ENCODE peak calls at places on chromosomes 5 and 9, in eight cellular contexts. One of them, this sample, is unnamed.

GRCh38 chr9:109381011-109381729 is 60.3 kb upstream of the EPB41L4B start:
- DNase-seq in amniotic stem cell: no peak
- DNase-seq in cardiac muscle cell: no peak
- DNase-seq in SK-MEL-5: no peak
- DNase-seq in stimulated activated naive CD8-positive, alpha-beta T cell treated with anti-CD3 and anti-CD28 coated beads, Interleukin-15, Interleukin-2, amounts not matched to agents 100 U/mL and 50 U/mL, for 24 hours: no peak
- DNase-seq in body of pancreas: no peak
- DNase-seq in GM04504: no peak
- DNase-seq in cardiac fibroblast: peak
- DNase-seq in this sample: no peak

GRCh38 chr5:146731909-146732659 is 146.5 kb downstream of the PPP2R2B start:
- DNase-seq in body of pancreas: no peak
- DNase-seq in cardiac fibroblast: peak
- DNase-seq in GM04504: peak
- DNase-seq in cardiac muscle cell: no peak
- DNase-seq in amniotic stem cell: peak
- DNase-seq in stimulated activated naive CD8-positive, alpha-beta T cell treated with anti-CD3 and anti-CD28 coated beads, Interleukin-15, Interleukin-2, amounts not matched to agents 100 U/mL and 50 U/mL, for 24 hours: no peak
- DNase-seq in SK-MEL-5: no peak
- DNase-seq in this sample: no peak

GRCh38 chr9:72012642-72013041 is 47.8 kb downstream of the C9orf57 start:
- DNase-seq in SK-MEL-5: no peak
- DNase-seq in GM04504: no peak
- DNase-seq in amniotic stem cell: no peak
- DNase-seq in stimulated activated naive CD8-positive, alpha-beta T cell treated with anti-CD3 and anti-CD28 coated beads, Interleukin-15, Interleukin-2, amounts not matched to agents 100 U/mL and 50 U/mL, for 24 hours: no peak
- DNase-seq in body of pancreas: no peak
- DNase-seq in cardiac muscle cell: no peak
- DNase-seq in cardiac fibroblast: peak
- DNase-seq in this sample: no peak

GRCh38 chr5:121424976-121425375 is 426.7 kb upstream of the FTMT start:
- DNase-seq in amniotic stem cell: no peak
- DNase-seq in cardiac muscle cell: no peak
- DNase-seq in GM04504: no peak
- DNase-seq in cardiac fibroblast: no peak
- DNase-seq in SK-MEL-5: no peak
- DNase-seq in stimulated activated naive CD8-positive, alpha-beta T cell treated with anti-CD3 and anti-CD28 coated beads, Interleukin-15, Interleukin-2, amounts not matched to agents 100 U/mL and 50 U/mL, for 24 hours: no peak
- DNase-seq in body of pancreas: no peak
- DNase-seq in this sample: no peak

GRCh38 chr9:83027153-83027867 is 35.6 kb downstream of the RASEF start:
- DNase-seq in SK-MEL-5: peak
- DNase-seq in amniotic stem cell: peak
- DNase-seq in body of pancreas: no peak
- DNase-seq in stimulated activated naive CD8-positive, alpha-beta T cell treated with anti-CD3 and anti-CD28 coated beads, Interleukin-15, Interleukin-2, amounts not matched to agents 100 U/mL and 50 U/mL, for 24 hours: no peak
- DNase-seq in GM04504: peak
- DNase-seq in cardiac muscle cell: no peak
- DNase-seq in cardiac fibroblast: peak
- DNase-seq in this sample: no peak

GRCh38 chr5:90802695-90803317 is 244.2 kb downstream of the ADGRV1 start:
- DNase-seq in stimulated activated naive CD8-positive, alpha-beta T cell treated with anti-CD3 and anti-CD28 coated beads, Interleukin-15, Interleukin-2, amounts not matched to agents 100 U/mL and 50 U/mL, for 24 hours: no peak
- DNase-seq in GM04504: peak
- DNase-seq in amniotic stem cell: no peak
- DNase-seq in cardiac fibroblast: peak
- DNase-seq in SK-MEL-5: peak
- DNase-seq in body of pancreas: peak
- DNase-seq in cardiac muscle cell: peak
- DNase-seq in this sample: no peak

GRCh38 chr9:34508951-34509350 is 13.8 kb downstream of the ENHO start:
- DNase-seq in GM04504: no peak
- DNase-seq in cardiac fibroblast: no peak
- DNase-seq in body of pancreas: no peak
- DNase-seq in stimulated activated naive CD8-positive, alpha-beta T cell treated with anti-CD3 and anti-CD28 coated beads, Interleukin-15, Interleukin-2, amounts not matched to agents 100 U/mL and 50 U/mL, for 24 hours: no peak
- DNase-seq in cardiac muscle cell: no peak
- DNase-seq in amniotic stem cell: no peak
- DNase-seq in SK-MEL-5: no peak
- DNase-seq in this sample: no peak

GRCh38 chr9:83355729-83356128 is 182.5 kb downstream of the FRMD3 start:
- DNase-seq in SK-MEL-5: no peak
- DNase-seq in GM04504: no peak
- DNase-seq in cardiac muscle cell: no peak
- DNase-seq in amniotic stem cell: no peak
- DNase-seq in cardiac fibroblast: no peak
- DNase-seq in body of pancreas: no peak
- DNase-seq in stimulated activated naive CD8-positive, alpha-beta T cell treated with anti-CD3 and anti-CD28 coated beads, Interleukin-15, Interleukin-2, amounts not matched to agents 100 U/mL and 50 U/mL, for 24 hours: no peak
- DNase-seq in this sample: no peak

GRCh38 chr9:14209399-14209990 is 104.4 kb downstream of the NFIB start:
- DNase-seq in body of pancreas: no peak
- DNase-seq in GM04504: no peak
- DNase-seq in SK-MEL-5: no peak
- DNase-seq in cardiac fibroblast: no peak
- DNase-seq in cardiac muscle cell: no peak
- DNase-seq in amniotic stem cell: no peak
- DNase-seq in stimulated activated naive CD8-positive, alpha-beta T cell treated with anti-CD3 and anti-CD28 coated beads, Interleukin-15, Interleukin-2, amounts not matched to agents 100 U/mL and 50 U/mL, for 24 hours: no peak
- DNase-seq in this sample: no peak

GRCh38 chr5:77008413-77008812 is 21.8 kb upstream of the AGGF1 start:
- DNase-seq in amniotic stem cell: no peak
- DNase-seq in body of pancreas: no peak
- DNase-seq in stimulated activated naive CD8-positive, alpha-beta T cell treated with anti-CD3 and anti-CD28 coated beads, Interleukin-15, Interleukin-2, amounts not matched to agents 100 U/mL and 50 U/mL, for 24 hours: no peak
- DNase-seq in cardiac fibroblast: no peak
- DNase-seq in GM04504: no peak
- DNase-seq in cardiac muscle cell: no peak
- DNase-seq in SK-MEL-5: no peak
- DNase-seq in this sample: no peak

GRCh38 chr5:146877783-146878470 is 630 bp downstream of the PPP2R2B start:
- DNase-seq in GM04504: no peak
- DNase-seq in SK-MEL-5: no peak
- DNase-seq in body of pancreas: peak
- DNase-seq in amniotic stem cell: no peak
- DNase-seq in cardiac muscle cell: peak
- DNase-seq in cardiac fibroblast: peak
- DNase-seq in stimulated activated naive CD8-positive, alpha-beta T cell treated with anti-CD3 and anti-CD28 coated beads, Interleukin-15, Interleukin-2, amounts not matched to agents 100 U/mL and 50 U/mL, for 24 hours: peak
- DNase-seq in this sample: peak

GRCh38 chr9:88870627-88871026 is 120.6 kb upstream of the S1PR3 start:
- DNase-seq in stimulated activated naive CD8-positive, alpha-beta T cell treated with anti-CD3 and anti-CD28 coated beads, Interleukin-15, Interleukin-2, amounts not matched to agents 100 U/mL and 50 U/mL, for 24 hours: no peak
- DNase-seq in cardiac muscle cell: no peak
- DNase-seq in cardiac fibroblast: no peak
- DNase-seq in body of pancreas: no peak
- DNase-seq in SK-MEL-5: no peak
- DNase-seq in amniotic stem cell: no peak
- DNase-seq in GM04504: no peak
- DNase-seq in this sample: no peak

GRCh38 chr5:75601996-75602395 is 9.3 kb upstream of the ANKDD1B start:
- DNase-seq in body of pancreas: no peak
- DNase-seq in amniotic stem cell: no peak
- DNase-seq in stimulated activated naive CD8-positive, alpha-beta T cell treated with anti-CD3 and anti-CD28 coated beads, Interleukin-15, Interleukin-2, amounts not matched to agents 100 U/mL and 50 U/mL, for 24 hours: no peak
- DNase-seq in SK-MEL-5: peak
- DNase-seq in cardiac muscle cell: no peak
- DNase-seq in GM04504: no peak
- DNase-seq in cardiac fibroblast: peak
- DNase-seq in this sample: no peak

This sample was measured in stimulated activated CD8-positive, alpha-beta memory T cell treated with anti-CD3 and anti-CD28 coated beads, Interleukin-4, amount 100 ng/mL, for 24 hours.